ENCODE peak calls at places on chromosomes 11 and 22, in ten cellular contexts. One of them, this sample, is unnamed.

GRCh38 chr11:83736689-83737088 is 450.5 kb upstream of the CCDC90B start:
- DNase-seq in retinal pigment epithelial cell: no peak
- DNase-seq in left cardiac atrium: no peak
- DNase-seq in HT1080: no peak
- DNase-seq in psoas muscle: no peak
- DNase-seq in NCI-H1105: no peak
- DNase-seq in mucosa of descending colon: no peak
- DNase-seq in putamen: no peak
- DNase-seq in naive thymus-derived CD4-positive, alpha-beta T cell: no peak
- DNase-seq in heart right ventricle: no peak
- DNase-seq in this sample: no peak

GRCh38 chr11:131137046-131137445 is 220.8 kb upstream of the SNX19 start:
- DNase-seq in putamen: no peak
- DNase-seq in naive thymus-derived CD4-positive, alpha-beta T cell: no peak
- DNase-seq in psoas muscle: no peak
- DNase-seq in retinal pigment epithelial cell: no peak
- DNase-seq in NCI-H1105: no peak
- DNase-seq in HT1080: no peak
- DNase-seq in heart right ventricle: no peak
- DNase-seq in mucosa of descending colon: no peak
- DNase-seq in left cardiac atrium: no peak
- DNase-seq in this sample: no peak

GRCh38 chr22:48055827-48056226 is 1293.4 kb downstream of the TBC1D22A start:
- DNase-seq in putamen: no peak
- DNase-seq in NCI-H1105: no peak
- DNase-seq in heart right ventricle: no peak
- DNase-seq in mucosa of descending colon: no peak
- DNase-seq in HT1080: peak; percentile 76
- DNase-seq in psoas muscle: no peak
- DNase-seq in retinal pigment epithelial cell: no peak
- DNase-seq in left cardiac atrium: no peak
- DNase-seq in naive thymus-derived CD4-positive, alpha-beta T cell: no peak
- DNase-seq in this sample: no peak

GRCh38 chr22:45548991-45549736 is 46.5 kb downstream of the FBLN1 start:
- DNase-seq in mucosa of descending colon: no peak
- DNase-seq in putamen: no peak
- DNase-seq in naive thymus-derived CD4-positive, alpha-beta T cell: no peak
- DNase-seq in heart right ventricle: no peak
- DNase-seq in left cardiac atrium: peak; percentile 48
- DNase-seq in HT1080: peak; percentile 90
- DNase-seq in NCI-H1105: no peak
- DNase-seq in retinal pigment epithelial cell: no peak
- DNase-seq in psoas muscle: peak; percentile 74
- DNase-seq in this sample: peak; percentile 67

GRCh38 chr11:70312401-70313357 is 42.2 kb downstream of the PPFIA1 start:
- DNase-seq in psoas muscle: no peak
- DNase-seq in mucosa of descending colon: no peak
- DNase-seq in naive thymus-derived CD4-positive, alpha-beta T cell: no peak
- DNase-seq in NCI-H1105: no peak
- DNase-seq in heart right ventricle: no peak
- DNase-seq in left cardiac atrium: no peak
- DNase-seq in retinal pigment epithelial cell: no peak
- DNase-seq in HT1080: no peak
- DNase-seq in putamen: no peak
- DNase-seq in this sample: no peak

GRCh38 chr11:69889400-69890372 is 70.5 kb upstream of the FGF3 start:
- DNase-seq in mucosa of descending colon: peak; percentile 15
- DNase-seq in putamen: no peak
- DNase-seq in left cardiac atrium: no peak
- DNase-seq in psoas muscle: no peak
- DNase-seq in heart right ventricle: no peak
- DNase-seq in retinal pigment epithelial cell: no peak
- DNase-seq in naive thymus-derived CD4-positive, alpha-beta T cell: no peak
- DNase-seq in NCI-H1105: no peak
- DNase-seq in HT1080: no peak
- DNase-seq in this sample: no peak

GRCh38 chr22:33919591-33920501 is at the start of gene LARGE1:
- DNase-seq in heart right ventricle: peak; percentile 31
- DNase-seq in left cardiac atrium: peak; percentile 59
- DNase-seq in naive thymus-derived CD4-positive, alpha-beta T cell: peak; percentile 23
- DNase-seq in psoas muscle: peak; percentile 45
- DNase-seq in HT1080: no peak
- DNase-seq in retinal pigment epithelial cell: no peak
- DNase-seq in NCI-H1105: peak; percentile 21
- DNase-seq in mucosa of descending colon: peak; percentile 69
- DNase-seq in putamen: no peak
- DNase-seq in this sample: peak; percentile 81

GRCh38 chr22:27667121-27667843 is 134.3 kb downstream of the MN1 start:
- DNase-seq in retinal pigment epithelial cell: no peak
- DNase-seq in heart right ventricle: peak; percentile 48
- DNase-seq in HT1080: no peak
- DNase-seq in putamen: no peak
- DNase-seq in psoas muscle: no peak
- DNase-seq in naive thymus-derived CD4-positive, alpha-beta T cell: no peak
- DNase-seq in left cardiac atrium: peak; percentile 58
- DNase-seq in mucosa of descending colon: no peak
- DNase-seq in NCI-H1105: no peak
- DNase-seq in this sample: peak; percentile 80

GRCh38 chr22:24942301-24942700 is 4.2 kb downstream of the LHFPL7 start:
- DNase-seq in HT1080: no peak
- DNase-seq in retinal pigment epithelial cell: no peak
- DNase-seq in left cardiac atrium: no peak
- DNase-seq in putamen: no peak
- DNase-seq in mucosa of descending colon: no peak
- DNase-seq in naive thymus-derived CD4-positive, alpha-beta T cell: no peak
- DNase-seq in heart right ventricle: no peak
- DNase-seq in NCI-H1105: no peak
- DNase-seq in psoas muscle: no peak
- DNase-seq in this sample: no peak

GRCh38 chr11:114166897-114167323 is 107.4 kb downstream of the ZBTB16 start:
- DNase-seq in NCI-H1105: peak; percentile 88
- DNase-seq in left cardiac atrium: no peak
- DNase-seq in mucosa of descending colon: no peak
- DNase-seq in heart right ventricle: no peak
- DNase-seq in naive thymus-derived CD4-positive, alpha-beta T cell: no peak
- DNase-seq in putamen: no peak
- DNase-seq in psoas muscle: no peak
- DNase-seq in retinal pigment epithelial cell: peak; percentile 56
- DNase-seq in HT1080: peak; percentile 60
- DNase-seq in this sample: no peak

GRCh38 chr22:42626951-42627625 is 12.4 kb upstream of the POLDIP3 start:
- DNase-seq in heart right ventricle: no peak
- DNase-seq in mucosa of descending colon: no peak
- DNase-seq in naive thymus-derived CD4-positive, alpha-beta T cell: no peak
- DNase-seq in putamen: no peak
- DNase-seq in left cardiac atrium: no peak
- DNase-seq in HT1080: no peak
- DNase-seq in NCI-H1105: no peak
- DNase-seq in retinal pigment epithelial cell: no peak
- DNase-seq in psoas muscle: no peak
- DNase-seq in this sample: peak; percentile 51

GRCh38 chr22:42901790-42902508 is 44.9 kb upstream of the ARFGAP3 start:
- DNase-seq in mucosa of descending colon: no peak
- DNase-seq in left cardiac atrium: no peak
- DNase-seq in HT1080: no peak
- DNase-seq in heart right ventricle: peak; percentile 74
- DNase-seq in naive thymus-derived CD4-positive, alpha-beta T cell: no peak
- DNase-seq in putamen: no peak
- DNase-seq in psoas muscle: peak; percentile 50
- DNase-seq in retinal pigment epithelial cell: no peak
- DNase-seq in NCI-H1105: no peak
- DNase-seq in this sample: peak; percentile 64

GRCh38 chr11:44817207-44817944 is 90.6 kb downstream of the TSPAN18 start:
- DNase-seq in psoas muscle: no peak
- DNase-seq in putamen: no peak
- DNase-seq in left cardiac atrium: no peak
- DNase-seq in naive thymus-derived CD4-positive, alpha-beta T cell: no peak
- DNase-seq in retinal pigment epithelial cell: no peak
- DNase-seq in HT1080: peak; percentile 17
- DNase-seq in NCI-H1105: no peak
- DNase-seq in heart right ventricle: no peak
- DNase-seq in mucosa of descending colon: no peak
- DNase-seq in this sample: no peak

GRCh38 chr22:39800790-39801540 is 92.6 kb downstream of the ENTHD1 start:
- DNase-seq in retinal pigment epithelial cell: no peak
- DNase-seq in mucosa of descending colon: no peak
- DNase-seq in left cardiac atrium: no peak
- DNase-seq in HT1080: no peak
- DNase-seq in NCI-H1105: peak; percentile 84
- DNase-seq in psoas muscle: no peak
- DNase-seq in putamen: no peak
- DNase-seq in heart right ventricle: no peak
- DNase-seq in naive thymus-derived CD4-positive, alpha-beta T cell: no peak
- DNase-seq in this sample: no peak

GRCh38 chr11:129917231-129917630 is 21.9 kb upstream of the NFRKB start:
- DNase-seq in naive thymus-derived CD4-positive, alpha-beta T cell: no peak
- DNase-seq in mucosa of descending colon: no peak
- DNase-seq in psoas muscle: no peak
- DNase-seq in retinal pigment epithelial cell: no peak
- DNase-seq in left cardiac atrium: no peak
- DNase-seq in HT1080: peak; percentile 10
- DNase-seq in putamen: no peak
- DNase-seq in heart right ventricle: no peak
- DNase-seq in NCI-H1105: no peak
- DNase-seq in this sample: no peak

GRCh38 chr11:101470881-101471535 is 112.8 kb downstream of the TRPC6 start:
- DNase-seq in HT1080: peak; percentile 64
- DNase-seq in putamen: no peak
- DNase-seq in retinal pigment epithelial cell: no peak
- DNase-seq in NCI-H1105: no peak
- DNase-seq in heart right ventricle: no peak
- DNase-seq in mucosa of descending colon: no peak
- DNase-seq in left cardiac atrium: no peak
- DNase-seq in naive thymus-derived CD4-positive, alpha-beta T cell: no peak
- DNase-seq in psoas muscle: no peak
- DNase-seq in this sample: no peak

GRCh38 chr11:76217653-76218160 is 11.4 kb upstream of the WNT11 start:
- DNase-seq in retinal pigment epithelial cell: no peak
- DNase-seq in heart right ventricle: no peak
- DNase-seq in NCI-H1105: peak; percentile 26
- DNase-seq in HT1080: no peak
- DNase-seq in naive thymus-derived CD4-positive, alpha-beta T cell: no peak
- DNase-seq in psoas muscle: peak; percentile 0
- DNase-seq in left cardiac atrium: no peak
- DNase-seq in mucosa of descending colon: peak; percentile 10
- DNase-seq in putamen: no peak
- DNase-seq in this sample: peak; percentile 27

GRCh38 chr11:30422828-30423648 is 100.1 kb downstream of the ARL14EP start:
- DNase-seq in NCI-H1105: no peak
- DNase-seq in heart right ventricle: no peak
- DNase-seq in naive thymus-derived CD4-positive, alpha-beta T cell: no peak
- DNase-seq in HT1080: no peak
- DNase-seq in mucosa of descending colon: no peak
- DNase-seq in retinal pigment epithelial cell: no peak
- DNase-seq in psoas muscle: no peak
- DNase-seq in left cardiac atrium: no peak
- DNase-seq in putamen: no peak
- DNase-seq in this sample: no peak

GRCh38 chr22:28375761-28376534 is 303.7 kb downstream of the TTC28 start:
- DNase-seq in NCI-H1105: no peak
- DNase-seq in psoas muscle: no peak
- DNase-seq in naive thymus-derived CD4-positive, alpha-beta T cell: no peak
- DNase-seq in heart right ventricle: no peak
- DNase-seq in left cardiac atrium: no peak
- DNase-seq in mucosa of descending colon: no peak
- DNase-seq in HT1080: no peak
- DNase-seq in putamen: no peak
- DNase-seq in retinal pigment epithelial cell: no peak
- DNase-seq in this sample: no peak

GRCh38 chr22:17087176-17088131 is 2.7 kb downstream of the IL17RA start:
- DNase-seq in psoas muscle: no peak
- DNase-seq in left cardiac atrium: no peak
- DNase-seq in naive thymus-derived CD4-positive, alpha-beta T cell: peak; percentile 50
- DNase-seq in NCI-H1105: no peak
- DNase-seq in mucosa of descending colon: no peak
- DNase-seq in retinal pigment epithelial cell: no peak
- DNase-seq in heart right ventricle: no peak
- DNase-seq in putamen: no peak
- DNase-seq in HT1080: peak; percentile 89
- DNase-seq in this sample: no peak

GRCh38 chr11:61626580-61627380 is 45.9 kb upstream of the SYT7 start:
- DNase-seq in naive thymus-derived CD4-positive, alpha-beta T cell: no peak
- DNase-seq in NCI-H1105: no peak
- DNase-seq in retinal pigment epithelial cell: peak; percentile 40
- DNase-seq in HT1080: peak; percentile 24
- DNase-seq in psoas muscle: no peak
- DNase-seq in left cardiac atrium: peak; percentile 52
- DNase-seq in mucosa of descending colon: peak; percentile 83
- DNase-seq in putamen: no peak
- DNase-seq in heart right ventricle: peak; percentile 76
- DNase-seq in this sample: no peak

GRCh38 chr22:32478994-32479393 is 4.4 kb downstream of the FBXO7 start:
- DNase-seq in HT1080: no peak
- DNase-seq in retinal pigment epithelial cell: no peak
- DNase-seq in NCI-H1105: no peak
- DNase-seq in left cardiac atrium: no peak
- DNase-seq in naive thymus-derived CD4-positive, alpha-beta T cell: no peak
- DNase-seq in putamen: no peak
- DNase-seq in mucosa of descending colon: no peak
- DNase-seq in psoas muscle: no peak
- DNase-seq in heart right ventricle: no peak
- DNase-seq in this sample: no peak

GRCh38 chr11:92225563-92226308 is 1.1 kb downstream of the FAT3 start:
- DNase-seq in mucosa of descending colon: peak; percentile 38
- DNase-seq in left cardiac atrium: peak; percentile 26
- DNase-seq in NCI-H1105: peak; percentile 43
- DNase-seq in naive thymus-derived CD4-positive, alpha-beta T cell: no peak
- DNase-seq in retinal pigment epithelial cell: no peak
- DNase-seq in HT1080: no peak
- DNase-seq in psoas muscle: no peak
- DNase-seq in heart right ventricle: no peak
- DNase-seq in putamen: peak; percentile 52
- DNase-seq in this sample: peak; percentile 52

GRCh38 chr11:8839957-8840945 is 70.7 kb upstream of the AKIP1 start:
- DNase-seq in NCI-H1105: no peak
- DNase-seq in psoas muscle: no peak
- DNase-seq in left cardiac atrium: no peak
- DNase-seq in naive thymus-derived CD4-positive, alpha-beta T cell: peak; percentile 52
- DNase-seq in mucosa of descending colon: no peak
- DNase-seq in putamen: peak; percentile 54
- DNase-seq in retinal pigment epithelial cell: no peak
- DNase-seq in HT1080: peak; percentile 63
- DNase-seq in heart right ventricle: peak; percentile 36
- DNase-seq in this sample: peak; percentile 74

GRCh38 chr22:46280999-46281623 is 13.3 kb downstream of the TTC38 start:
- DNase-seq in retinal pigment epithelial cell: no peak
- DNase-seq in NCI-H1105: no peak
- DNase-seq in left cardiac atrium: no peak
- DNase-seq in putamen: peak; percentile 45
- DNase-seq in HT1080: no peak
- DNase-seq in naive thymus-derived CD4-positive, alpha-beta T cell: no peak
- DNase-seq in heart right ventricle: no peak
- DNase-seq in mucosa of descending colon: no peak
- DNase-seq in psoas muscle: no peak
- DNase-seq in this sample: peak; percentile 54

GRCh38 chr11:362642-363442 is 6.5 kb upstream of the B4GALNT4 start:
- DNase-seq in left cardiac atrium: peak; percentile 18
- DNase-seq in heart right ventricle: no peak
- DNase-seq in NCI-H1105: no peak
- DNase-seq in mucosa of descending colon: no peak
- DNase-seq in psoas muscle: no peak
- DNase-seq in putamen: no peak
- DNase-seq in HT1080: no peak
- DNase-seq in retinal pigment epithelial cell: no peak
- DNase-seq in naive thymus-derived CD4-positive, alpha-beta T cell: no peak
- DNase-seq in this sample: no peak

GRCh38 chr22:49975543-49976389 is 15.2 kb downstream of the PIM3 start:
- DNase-seq in mucosa of descending colon: peak; percentile 63
- DNase-seq in putamen: no peak
- DNase-seq in HT1080: no peak
- DNase-seq in heart right ventricle: no peak
- DNase-seq in naive thymus-derived CD4-positive, alpha-beta T cell: peak; percentile 71
- DNase-seq in psoas muscle: peak; percentile 18
- DNase-seq in left cardiac atrium: peak; percentile 24
- DNase-seq in NCI-H1105: no peak
- DNase-seq in retinal pigment epithelial cell: no peak
- DNase-seq in this sample: no peak

GRCh38 chr11:69388661-69389060 is 92.8 kb upstream of the LINC01488 start:
- DNase-seq in retinal pigment epithelial cell: no peak
- DNase-seq in NCI-H1105: no peak
- DNase-seq in heart right ventricle: no peak
- DNase-seq in HT1080: no peak
- DNase-seq in putamen: no peak
- DNase-seq in psoas muscle: no peak
- DNase-seq in mucosa of descending colon: no peak
- DNase-seq in left cardiac atrium: no peak
- DNase-seq in naive thymus-derived CD4-positive, alpha-beta T cell: no peak
- DNase-seq in this sample: no peak

This sample was measured in right cardiac atrium.